ENCODE peak calls at places on chromosomes 11 and 22, in ten cellular contexts. B, X, P, J, G, Q, A, T, Z and K are unnamed samples.

GRCh38 chr11:128339721-128340271 is 247.6 kb downstream of the ETS1 start:
- DNase-seq in B (no peak), X (no peak), P (no peak), J (no peak), G (no peak), Q (no peak), A (no peak), T (no peak), Z (no peak), K (no peak)

GRCh38 chr22:24156146-24156914 is 25.0 kb upstream of the SUSD2 start:
- DNase-seq in B (no peak), X (peak; percentile 48), P (peak; percentile 36), J (peak; percentile 52), G (peak; percentile 28), Q (peak; percentile 59), A (peak; percentile 48), T (no peak), Z (no peak), K (no peak)

GRCh38 chr11:44943696-44944095 is 7.0 kb downstream of the TP53I11 start:
- DNase-seq in B (no peak), X (no peak), P (no peak), J (no peak), G (peak; percentile 39), Q (no peak), A (no peak), T (no peak), Z (no peak), K (no peak)

GRCh38 chr11:47083913-47084312 is 92.8 kb downstream of the ARFGAP2 start:
- DNase-seq in B (no peak), X (peak; percentile 67), P (peak; percentile 57), J (peak; percentile 81), G (no peak), Q (no peak), A (peak; percentile 81), T (no peak), Z (no peak), K (no peak)

GRCh38 chr22:25192406-25192805 is 7.3 kb upstream of the CRYBB3 start:
- DNase-seq in B (no peak), X (no peak), P (no peak), J (no peak), G (no peak), Q (no peak), A (no peak), T (no peak), Z (no peak), K (no peak)

GRCh38 chr22:45154383-45154782 is 9.3 kb upstream of the NUP50 start:
- DNase-seq in B (no peak), X (no peak), P (peak; percentile 78), J (peak; percentile 67), G (no peak), Q (no peak), A (peak; percentile 72), T (no peak), Z (no peak), K (no peak)

GRCh38 chr11:3782963-3783362 is 14.4 kb downstream of the NUP98 start:
- DNase-seq in B (no peak), X (no peak), P (no peak), J (no peak), G (no peak), Q (no peak), A (no peak), T (no peak), Z (no peak), K (no peak)

GRCh38 chr11:69297225-69297925 is 3.4 kb downstream of the MYEOV start:
- DNase-seq in B (peak; percentile 96), X (peak; percentile 99), P (peak; percentile 96), J (peak; percentile 99), G (peak; percentile 74), Q (no peak), A (peak; percentile 98), T (peak; percentile 63), Z (peak; percentile 95), K (peak; percentile 96)

GRCh38 chr11:64055077-64055476 is 19.3 kb downstream of the FLRT1 start:
- DNase-seq in B (no peak), X (no peak), P (no peak), J (no peak), G (no peak), Q (no peak), A (no peak), T (no peak), Z (peak; percentile 58), K (no peak)

GRCh38 chr22:37420656-37421467 is 6.4 kb downstream of the ELFN2 start:
- DNase-seq in B (no peak), X (no peak), P (peak; percentile 29), J (peak; percentile 54), G (no peak), Q (peak; percentile 40), A (peak; percentile 50), T (no peak), Z (no peak), K (no peak)
- H3K4me3 ChIP-seq in B (no peak overlapping the region), X (no peak overlapping the region), P (peak overlapping the region; percentile 35), J (peak overlapping the region; percentile 51), G (no peak overlapping the region), Q (peak overlapping the region; percentile 68), A (peak overlapping the region; percentile 41), T (no peak overlapping the region), Z (peak overlapping the region; percentile 30), K (no peak overlapping the region)

DNA sequence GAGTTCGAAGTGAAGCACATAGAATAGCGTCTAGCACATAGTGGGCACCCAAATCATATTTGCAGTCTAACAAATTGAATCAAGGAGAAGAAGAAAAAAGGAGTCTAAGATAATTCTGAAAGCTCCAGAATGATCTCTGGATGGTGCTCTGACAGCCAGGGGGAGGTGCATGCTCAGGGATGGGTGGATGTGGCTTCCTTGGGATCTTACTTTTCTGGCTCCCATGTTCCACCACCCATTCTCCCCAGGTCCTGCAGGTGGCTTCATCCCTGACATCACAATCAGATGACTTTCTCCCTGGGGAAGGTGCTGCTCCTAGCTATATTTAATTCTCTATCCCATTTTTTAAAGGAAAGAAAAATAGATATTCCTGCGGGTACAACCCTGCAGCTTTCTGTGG is 381.9 kb downstream of the CADM1 start:
- DNase-seq in B (no peak), X (no peak), P (no peak), J (no peak), G (no peak), Q (no peak), A (no peak), T (no peak), Z (no peak), K (no peak)
- TF ChIP-seq CTCF in B (no peak), X (no peak), P (no peak), J (no peak), G (no peak), Q (peak; percentile 41), A (no peak), T (no peak), Z (no peak), K (peak; percentile 12)

GRCh38 chr22:40954095-40954494 is 2.9 kb downstream of the RBX1 start:
- DNase-seq in B (no peak), X (no peak), P (no peak), J (no peak), G (no peak), Q (no peak), A (no peak), T (no peak), Z (no peak), K (no peak)

GRCh38 chr22:40951795-40952602 is 821 bp downstream of the RBX1 start:
- DNase-seq in B (peak; percentile 17), X (no peak), P (no peak), J (peak; percentile 15), G (no peak), Q (peak; percentile 23), A (no peak), T (no peak), Z (no peak), K (no peak)

GRCh38 chr22:40955516-40955915 is 4.3 kb downstream of the RBX1 start:
- DNase-seq in B (no peak), X (no peak), P (peak; percentile 47), J (peak; percentile 21), G (no peak), Q (no peak), A (peak; percentile 28), T (no peak), Z (no peak), K (no peak)

GRCh38 chr22:40953446-40953845 is 2.3 kb downstream of the RBX1 start:
- DNase-seq in B (no peak), X (no peak), P (peak; percentile 10), J (no peak), G (no peak), Q (no peak), A (no peak), T (no peak), Z (no peak), K (no peak)

GRCh38 chr22:40950888-40951794 is at the start of gene RBX1:
- DNase-seq in B (peak; percentile 97), X (peak; percentile 99), P (peak; percentile 99), J (peak; percentile 98), G (peak; percentile 98), Q (peak; percentile 99), A (peak; percentile 98), T (peak; percentile 98), Z (peak; percentile 99), K (peak; percentile 95)
- H3K4me3 ChIP-seq in B (peak within 1 kb of the TSS; percentile 47), X (peak within 1 kb of the TSS; percentile 81), P (peak within 1 kb of the TSS; percentile 92), J (peak within 1 kb of the TSS; percentile 87), G (peak within 1 kb of the TSS; percentile 96), Q (peak within 1 kb of the TSS; percentile 92), A (peak within 1 kb of the TSS; percentile 94), T (peak within 1 kb of the TSS; percentile 77), Z (peak within 1 kb of the TSS; percentile 77), K (peak within 1 kb of the TSS; percentile 82)

GRCh38 chr11:48108231-48109045 is 108.2 kb upstream of the OR4B1 start:
- DNase-seq in B (no peak), X (no peak), P (no peak), J (no peak), G (no peak), Q (no peak), A (no peak), T (no peak), Z (no peak), K (no peak)

GRCh38 chr11:48107188-48107704 is 109.4 kb upstream of the OR4B1 start:
- DNase-seq in B (no peak), X (no peak), P (no peak), J (peak; percentile 67), G (no peak), Q (no peak), A (peak; percentile 51), T (no peak), Z (no peak), K (no peak)

GRCh38 chr11:48111941-48112340 is 104.7 kb upstream of the OR4B1 start:
- DNase-seq in B (no peak), X (no peak), P (no peak), J (no peak), G (no peak), Q (no peak), A (no peak), T (no peak), Z (no peak), K (no peak)

GRCh38 chr11:48110509-48110766 is 106.2 kb upstream of the OR4B1 start:
- DNase-seq in B (no peak), X (no peak), P (no peak), J (no peak), G (no peak), Q (no peak), A (no peak), T (no peak), Z (no peak), K (no peak)

DNA sequence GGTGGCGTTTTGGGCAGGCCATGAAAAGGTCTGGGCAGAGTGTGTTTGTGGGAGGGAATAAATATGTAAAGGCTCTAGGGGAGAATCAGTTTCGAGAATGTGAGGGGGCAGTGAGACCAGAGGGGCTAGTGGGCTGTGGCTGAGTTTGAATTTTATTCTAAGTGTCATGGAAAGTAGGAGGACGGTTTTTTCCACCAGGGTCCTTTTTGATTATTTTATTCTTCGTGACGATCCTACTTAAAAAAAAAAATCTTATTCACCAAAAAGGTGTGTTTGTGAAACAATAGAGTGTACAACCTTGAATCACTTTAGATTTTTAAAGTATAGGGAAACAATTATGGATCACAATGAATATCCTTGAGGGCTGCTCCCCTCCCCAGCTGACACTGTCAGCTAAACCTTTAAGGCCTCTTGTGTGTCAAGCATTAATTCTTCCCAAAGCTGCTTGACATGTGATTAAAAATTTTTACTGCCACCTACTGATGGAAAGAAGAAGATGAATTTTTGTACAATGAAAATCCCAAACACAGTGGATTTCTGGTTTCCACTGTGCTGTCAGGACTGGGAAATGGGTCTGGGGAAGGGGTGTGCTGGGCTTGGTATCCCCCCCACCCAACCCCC is 107.5 kb upstream of the OR4B1 start:
- DNase-seq in B (peak; percentile 54), X (peak; percentile 64), P (peak; percentile 74), J (peak; percentile 63), G (no peak), Q (no peak), A (peak; percentile 64), T (no peak), Z (no peak), K (peak; percentile 51)
- TF ChIP-seq CTCF in B (peak; percentile 66), X (peak; percentile 41), P (peak; percentile 27), J (peak; percentile 57), G (peak; percentile 16), Q (no peak), A (peak; percentile 40), T (peak; percentile 34), Z (no peak), K (peak; percentile 25)